ENCODE peak calls at places on chromosomes 3 and 15, in seven cellular contexts. N is uterus, Z is SK-N-SH, R is PC-9, E is ovary, H is tibial nerve, U is brain microvascular endothelial cell. Q is an unnamed sample.
A peak's percentile ranks its signal among the peaks of the same experiment; 100 is the strongest.

GRCh38 chr3:108818404-108818803 is 4.2 kb upstream of the TRAT1 start:
- DNase-seq in N (no peak), Z (peak; percentile 6), R (peak; percentile 20), E (no peak), H (no peak), U (no peak), Q (no peak)

GRCh38 chr3:25507811-25508210 is 79.7 kb downstream of the RARB start:
- DNase-seq in N (no peak), Z (no peak), R (no peak), E (no peak), H (no peak), U (no peak), Q (no peak)

GRCh38 chr3:53464424-53464823 is 30.0 kb upstream of the CACNA1D start:
- DNase-seq in N (no peak), Z (no peak), R (no peak), E (no peak), H (no peak), U (no peak), Q (no peak)

GRCh38 chr3:65376426-65376825 is 662.3 kb downstream of the MAGI1 start:
- DNase-seq in N (no peak), Z (no peak), R (no peak), E (no peak), H (no peak), U (no peak), Q (no peak)

GRCh38 chr3:14452676-14453367 is 50.4 kb downstream of the SLC6A6 start:
- DNase-seq in N (peak; percentile 96), Z (no peak), R (peak; percentile 71), E (peak; percentile 96), H (peak; percentile 79), U (peak; percentile 94), Q (peak; percentile 90)

GRCh38 chr3:128068156-128068620 is 16.0 kb downstream of the SEC61A1 start:
- DNase-seq in N (no peak), Z (peak; percentile 77), R (peak; percentile 27), E (no peak), H (no peak), U (no peak), Q (no peak)

GRCh38 chr15:75785771-75786563 is 57.3 kb upstream of the UBE2Q2 start:
- DNase-seq in N (no peak), Z (peak; percentile 86), R (no peak), E (no peak), H (no peak), U (no peak), Q (no peak)

GRCh38 chr3:30156586-30157498 is 449.6 kb upstream of the TGFBR2 start:
- DNase-seq in N (no peak), Z (no peak), R (no peak), E (no peak), H (no peak), U (peak; percentile 17), Q (no peak)

DNA sequence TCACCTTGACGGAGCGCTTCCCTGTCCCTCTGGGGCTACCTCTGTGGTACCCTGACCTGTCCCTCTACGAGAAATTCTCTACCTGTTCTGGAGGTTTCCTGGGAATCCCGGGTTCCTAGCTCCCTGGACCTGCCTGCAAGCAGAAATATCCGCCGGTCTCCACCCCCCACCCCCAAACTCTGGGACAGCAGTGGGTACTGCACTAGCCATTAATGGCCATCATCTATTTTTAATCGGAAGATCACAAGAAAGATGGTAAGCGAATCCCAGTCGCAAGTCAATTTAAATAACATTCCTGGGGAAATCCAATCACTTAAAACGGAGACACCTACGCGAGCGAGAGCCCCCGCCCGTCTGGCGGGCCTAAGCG is 426 bp upstream of the C3orf80 start:
- DNase-seq in N (no peak), Z (no peak), R (no peak), E (no peak), H (no peak), U (no peak), Q (no peak)
- H3K27me3 ChIP-seq in N (peaks cover 16% of the 10 kb centered on the region), Z (peaks cover 23% of the 10 kb centered on the region), R (peaks cover 8% of the 10 kb centered on the region), E (peaks cover 3% of the 10 kb centered on the region), H (peaks cover 32% of the 10 kb centered on the region), U (peaks cover 30% of the 10 kb centered on the region), Q (peaks cover 49% of the 10 kb centered on the region)

DNA sequence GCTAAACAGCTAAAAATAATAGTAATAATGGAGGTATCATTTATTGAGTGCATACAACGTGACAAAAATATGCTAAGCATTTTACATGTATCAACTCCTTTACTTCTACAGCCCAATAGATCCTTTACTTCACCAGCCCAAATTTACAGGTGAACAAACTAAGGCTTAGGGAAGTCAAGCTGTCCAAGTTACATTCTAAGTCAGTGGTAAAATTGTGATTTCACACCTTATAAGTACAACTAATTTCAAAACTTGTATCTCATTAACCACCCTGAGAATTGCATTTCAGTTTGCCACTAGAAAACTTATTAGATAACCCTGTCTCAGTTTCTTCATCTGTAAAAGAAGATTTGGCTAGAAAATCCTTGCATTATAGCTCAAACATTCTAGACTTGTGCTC is 10.7 kb downstream of the SLC33A1 start:
- DNase-seq in N (no peak), Z (no peak), R (no peak), E (no peak), H (no peak), U (no peak), Q (no peak)
- H3K4me3 ChIP-seq in N (no peak overlapping the region), Z (no peak overlapping the region), R (no peak overlapping the region), E (no peak overlapping the region), H (no peak overlapping the region), U (no peak overlapping the region), Q (no peak overlapping the region)

GRCh38 chr3:72888546-72889309 is 882 bp downstream of the GXYLT2 start:
- DNase-seq in N (peak; percentile 43), Z (no peak), R (no peak), E (no peak), H (no peak), U (no peak), Q (no peak)
- H3K27me3 ChIP-seq in N (no peaks in the 10 kb centered on the region), Z (no peaks in the 10 kb centered on the region), R (no peaks in the 10 kb centered on the region), E (no peaks in the 10 kb centered on the region), H (no peaks in the 10 kb centered on the region), U (no peaks in the 10 kb centered on the region), Q (peaks cover 6% of the 10 kb centered on the region)

GRCh38 chr3:138113309-138113708 is 2.1 kb downstream of the DZIP1L start:
- DNase-seq in N (no peak), Z (no peak), R (no peak), E (no peak), H (no peak), U (no peak), Q (no peak)
- H3K4me3 ChIP-seq in N (no peak overlapping the region), Z (no peak overlapping the region), R (no peak overlapping the region), E (no peak overlapping the region), H (no peak overlapping the region), U (no peak overlapping the region), Q (no peak overlapping the region)

DNA sequence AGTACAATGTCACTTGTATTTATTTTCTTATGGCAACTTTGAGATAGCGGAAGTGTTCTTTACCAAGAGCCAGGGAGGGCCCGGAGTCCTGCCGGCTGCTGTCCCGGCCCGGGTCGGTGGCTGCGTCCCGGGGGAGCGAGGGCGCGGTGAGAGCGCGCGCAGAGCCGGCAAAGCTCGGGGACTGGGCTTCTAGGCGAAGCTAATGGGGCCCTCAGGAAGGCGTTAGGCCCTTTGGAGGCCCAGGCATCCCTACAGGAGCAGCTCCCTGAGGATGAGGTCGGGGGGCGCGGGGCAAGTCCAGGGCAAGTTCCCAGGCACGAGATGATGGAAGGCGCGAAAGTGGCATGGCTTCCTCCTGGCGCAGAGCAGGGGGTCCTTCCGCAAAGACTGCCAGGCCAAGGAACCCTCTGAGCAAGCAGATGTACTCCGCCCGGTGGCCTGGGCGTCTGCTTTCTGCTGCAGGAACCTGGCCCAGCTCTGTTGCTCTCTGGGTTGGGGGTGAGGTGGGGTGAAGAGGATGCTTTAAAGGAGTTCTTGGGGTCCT is 13.1 kb downstream of the NR2F2 start:
- DNase-seq in N (no peak), Z (no peak), R (no peak), E (peak; percentile 60), H (no peak), U (no peak), Q (no peak)
- H3K27me3 ChIP-seq in N (no peaks in the 10 kb centered on the region), Z (peaks cover 21% of the 10 kb centered on the region), R (no peaks in the 10 kb centered on the region), E (no peaks in the 10 kb centered on the region), H (no peaks in the 10 kb centered on the region), U (no peaks in the 10 kb centered on the region), Q (peaks cover 60% of the 10 kb centered on the region)

GRCh38 chr15:68184616-68185470 is 20.3 kb downstream of the CALML4 start:
- DNase-seq in N (no peak), Z (peak; percentile 8), R (no peak), E (no peak), H (no peak), U (no peak), Q (no peak)

GRCh38 chr15:68188647-68189046 is 16.5 kb downstream of the CALML4 start:
- DNase-seq in N (no peak), Z (no peak), R (no peak), E (no peak), H (no peak), U (no peak), Q (no peak)

GRCh38 chr15:68186671-68187397 is 18.3 kb downstream of the CALML4 start:
- DNase-seq in N (no peak), Z (no peak), R (no peak), E (no peak), H (no peak), U (peak; percentile 54), Q (no peak)

GRCh38 chr15:68190048-68190447 is 15.1 kb downstream of the CALML4 start:
- DNase-seq in N (no peak), Z (no peak), R (no peak), E (no peak), H (no peak), U (no peak), Q (no peak)

DNA sequence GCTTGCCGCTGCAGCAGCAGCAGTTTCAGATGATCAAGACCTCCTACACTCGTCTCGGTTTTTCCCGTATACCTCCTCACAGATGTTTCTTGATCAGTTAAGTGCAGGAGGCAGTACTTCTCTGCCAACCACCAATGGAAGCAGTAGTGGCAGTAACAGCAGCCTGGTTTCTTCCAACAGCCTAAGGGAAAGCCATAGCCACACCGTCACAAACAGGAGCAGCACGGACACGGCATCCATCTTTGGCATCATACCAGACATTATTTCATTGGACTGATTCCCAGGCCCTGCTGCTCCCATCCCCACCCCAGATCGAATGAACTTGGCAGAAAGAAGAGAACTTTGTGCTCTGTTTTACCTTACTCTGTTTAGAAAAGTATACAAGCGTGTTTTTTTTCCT is 17.6 kb downstream of the CALML4 start:
- DNase-seq in N (peak; percentile 67), Z (peak; percentile 74), R (no peak), E (peak; percentile 70), H (no peak), U (peak; percentile 68), Q (peak; percentile 50)
- H3K4me3 ChIP-seq in N (no peak overlapping the region), Z (peak overlapping the region; percentile 33), R (no peak overlapping the region), E (no peak overlapping the region), H (no peak overlapping the region), U (no peak overlapping the region), Q (peak overlapping the region; percentile 25)